ENCODE peak calls at places on chromosomes 16 and 17, in ten cellular contexts. Y, U, S, P, C, M, H, T, R and V are unnamed samples.

GRCh38 chr17:75475851-75476250 is 19.4 kb downstream of the TMEM94 start:
- DNase-seq in S (no peak), M (peak; percentile 9), Y (no peak), H (no peak), R (no peak), P (no peak), U (peak; percentile 48), C (no peak), T (no peak), V (no peak)

GRCh38 chr17:34246436-34246835 is 8.6 kb upstream of the CCL2 start:
- DNase-seq in U (no peak), S (no peak), H (no peak), Y (no peak), C (no peak), R (no peak), M (no peak), P (no peak), T (no peak), V (no peak)

GRCh38 chr16:21186326-21186691 is 25.1 kb downstream of the ZP2 start:
- DNase-seq in M (no peak), C (no peak), S (no peak), P (no peak), U (no peak), T (no peak), H (peak; percentile 43), R (no peak), Y (no peak), V (no peak)

GRCh38 chr16:84367750-84368320 is 503 bp upstream of the ATP2C2 start:
- DNase-seq in U (no peak), M (no peak), R (no peak), S (no peak), H (no peak), Y (no peak), T (no peak), C (peak; percentile 74), P (no peak), V (no peak)

GRCh38 chr17:18267927-18268711 is 7.7 kb downstream of the MIEF2 start:
- DNase-seq in P (no peak), H (peak; percentile 61), T (no peak), Y (no peak), S (no peak), C (no peak), U (no peak), M (peak; percentile 37), R (no peak), V (no peak)

GRCh38 chr16:81099958-81100357 is 3.8 kb upstream of the GCSH start:
- DNase-seq in R (no peak), Y (no peak), T (no peak), P (no peak), H (no peak), U (no peak), C (no peak), M (no peak), S (no peak), V (no peak)

GRCh38 chr16:57564571-57565270 is 22.3 kb downstream of the ADGRG5 start:
- DNase-seq in C (no peak), H (peak; percentile 80), T (no peak), Y (no peak), U (no peak), P (peak; percentile 68), M (peak; percentile 24), S (no peak), R (no peak), V (no peak)

GRCh38 chr16:88319116-88319965 is 63.4 kb upstream of the ZNF469 start:
- DNase-seq in S (no peak), U (no peak), M (no peak), H (no peak), Y (peak; percentile 24), T (no peak), P (no peak), C (no peak), R (no peak), V (no peak)

GRCh38 chr16:57588821-57589220 is 39.6 kb upstream of the ADGRG1 start:
- DNase-seq in T (no peak), M (no peak), H (no peak), P (peak; percentile 36), C (peak; percentile 47), S (no peak), U (no peak), Y (no peak), R (no peak), V (no peak)

GRCh38 chr17:15171433-15172047 is 93.6 kb downstream of the PMP22 start:
- DNase-seq in R (peak; percentile 69), H (peak; percentile 55), M (peak; percentile 71), T (peak; percentile 34), P (peak; percentile 93), Y (peak; percentile 75), S (no peak), C (peak; percentile 23), U (peak; percentile 53), V (no peak)

GRCh38 chr16:21684199-21684598 is 20.4 kb downstream of the OTOA start:
- DNase-seq in T (peak; percentile 43), M (no peak), R (peak; percentile 77), U (no peak), S (no peak), Y (no peak), C (peak; percentile 17), H (no peak), P (no peak), V (peak; percentile 4)

GRCh38 chr16:2428051-2428786 is 1.0 kb upstream of the CCNF start:
- DNase-seq in C (peak; percentile 82), T (peak; percentile 15), P (no peak), R (peak; percentile 79), M (peak; percentile 7), Y (peak; percentile 49), H (peak; percentile 27), S (no peak), U (peak; percentile 43), V (no peak)

GRCh38 chr17:29567362-29568330 is 809 bp upstream of the ABHD15 start:
- DNase-seq in T (peak; percentile 81), H (peak; percentile 77), U (peak; percentile 75), C (peak; percentile 73), S (peak; percentile 69), P (peak; percentile 86), M (peak; percentile 26), R (peak; percentile 84), Y (peak; percentile 83), V (peak; percentile 68)

GRCh38 chr16:3651461-3652372 is 2.8 kb upstream of the DNASE1 start:
- DNase-seq in T (no peak), U (no peak), S (no peak), H (no peak), R (no peak), C (no peak), P (peak; percentile 67), M (no peak), Y (peak; percentile 17), V (no peak)

GRCh38 chr17:42781639-42782401 is 1.4 kb downstream of the WNK4 start:
- DNase-seq in S (no peak), R (no peak), U (no peak), T (no peak), C (no peak), Y (no peak), P (no peak), H (no peak), M (peak; percentile 33), V (no peak)

GRCh38 chr16:56517206-56517605 is 2.6 kb downstream of the BBS2 start:
- DNase-seq in P (no peak), R (peak; percentile 1), T (no peak), H (no peak), S (no peak), U (no peak), M (no peak), C (no peak), Y (no peak), V (no peak)

GRCh38 chr17:35553310-35553709 is 7.3 kb downstream of the SLFN14 start:
- DNase-seq in S (no peak), U (no peak), M (no peak), C (no peak), T (no peak), Y (no peak), P (no peak), H (no peak), R (no peak), V (no peak)

GRCh38 chr17:15398291-15398690 is 56.9 kb upstream of the TEKT3 start:
- DNase-seq in C (no peak), H (peak; percentile 92), P (no peak), R (no peak), S (no peak), M (peak; percentile 42), Y (no peak), T (no peak), U (no peak), V (no peak)

GRCh38 chr17:82213251-82214011 is 789 bp upstream of the CCDC57 start:
- DNase-seq in M (peak; percentile 75), T (no peak), S (no peak), P (peak; percentile 85), Y (peak; percentile 46), C (peak; percentile 60), R (peak; percentile 78), H (peak; percentile 80), U (no peak), V (peak; percentile 78)